ENCODE peak calls at places on chromosome 9, in four cellular contexts. B is GM20000, G is T-helper 9 cell, X is left ventricle myocardium inferior. I is an unnamed sample.

GRCh38 chr9:18703086-18703750 is 229.3 kb downstream of the ADAMTSL1 start:
- DNase-seq in G (no peak), X (no peak), B (no peak), I (no peak)

GRCh38 chr9:893843-894420 is 52.4 kb downstream of the DMRT1 start:
- DNase-seq in B (peak), X (no peak), G (peak), I (peak)

GRCh38 chr9:135275163-135275925 is 187.9 kb downstream of the OLFM1 start:
- DNase-seq in X (no peak), G (no peak), B (no peak), I (no peak)

GRCh38 chr9:132547436-132547835 is 35.0 kb upstream of the BARHL1 start:
- DNase-seq in X (no peak), G (no peak), B (no peak), I (no peak)

GRCh38 chr9:82037126-82037525 is 48.6 kb downstream of the SPATA31D1 start:
- DNase-seq in B (no peak), G (no peak), X (no peak), I (no peak)

GRCh38 chr9:88533951-88534455 is 975 bp upstream of the NXNL2 start:
- DNase-seq in B (no peak), G (no peak), X (peak), I (no peak)

GRCh38 chr9:10562581-10563343 is 50.0 kb downstream of the PTPRD start:
- DNase-seq in X (no peak), G (no peak), B (no peak), I (no peak)

GRCh38 chr9:95938724-95939123 is 63.2 kb downstream of the ERCC6L2 start:
- DNase-seq in B (no peak), X (no peak), G (no peak), I (no peak)

GRCh38 chr9:89588271-89588879 is 16.4 kb upstream of the GADD45G start:
- DNase-seq in G (no peak), X (no peak), B (no peak), I (no peak)

GRCh38 chr9:129311638-129312037 is 133.6 kb upstream of the IER5L start:
- DNase-seq in G (no peak), X (no peak), B (no peak), I (no peak)

GRCh38 chr9:14752271-14752670 is 29.7 kb upstream of the CER1 start:
- DNase-seq in G (no peak), B (no peak), X (no peak), I (no peak)

GRCh38 chr9:2623046-2623865 is 1.7 kb downstream of the VLDLR start:
- DNase-seq in G (no peak), B (no peak), X (peak), I (no peak)

GRCh38 chr9:4904322-4905134 is 80.5 kb upstream of the JAK2 start:
- DNase-seq in B (no peak), G (no peak), X (no peak), I (no peak)

GRCh38 chr9:35675732-35676392 is 2.1 kb downstream of the CA9 start:
- DNase-seq in B (peak), G (peak), X (no peak), I (no peak)

GRCh38 chr9:120545691-120546565 is 34.0 kb downstream of the CDK5RAP2 start:
- DNase-seq in B (no peak), X (no peak), G (no peak), I (no peak)

GRCh38 chr9:75185585-75186170 is 97.4 kb downstream of the OSTF1 start:
- DNase-seq in B (peak), G (peak), X (no peak), I (no peak)

GRCh38 chr9:134625361-134626140 is 16.1 kb upstream of the COL5A1 start:
- DNase-seq in B (no peak), G (no peak), X (no peak), I (no peak)

GRCh38 chr9:708182-708555 is 133.3 kb upstream of the DMRT1 start:
- DNase-seq in G (no peak), B (no peak), X (no peak), I (no peak)

GRCh38 chr9:86175223-86175622 is 75.9 kb upstream of the GOLM1 start:
- DNase-seq in G (no peak), B (no peak), X (no peak), I (no peak)

GRCh38 chr9:89483592-89484474 is 14.1 kb downstream of the SEMA4D start:
- DNase-seq in X (no peak), G (peak), B (peak), I (peak)

GRCh38 chr9:136857606-136858412 is 5.7 kb downstream of the MAMDC4 start:
- DNase-seq in X (peak), G (no peak), B (no peak), I (no peak)

GRCh38 chr9:112863781-112864180 is 26.9 kb downstream of the SLC46A2 start:
- DNase-seq in X (no peak), B (no peak), G (no peak), I (no peak)

GRCh38 chr9:96009223-96009602 is 133.7 kb downstream of the ERCC6L2 start:
- DNase-seq in X (no peak), G (no peak), B (no peak), I (no peak)

GRCh38 chr9:136722969-136723356 is 10.6 kb downstream of the DIPK1B start:
- DNase-seq in B (no peak), X (no peak), G (no peak), I (no peak)

GRCh38 chr9:109721021-109721420 is 59.0 kb upstream of the PALM2AKAP2 start:
- DNase-seq in B (no peak), X (no peak), G (no peak), I (no peak)

GRCh38 chr9:121169094-121169601 is 32.5 kb downstream of the RAB14 start:
- DNase-seq in G (no peak), X (no peak), B (no peak), I (no peak)

GRCh38 chr9:35649431-35650340 is 1.0 kb downstream of the SIT1 start:
- DNase-seq in B (peak), X (no peak), G (peak), I (no peak)

GRCh38 chr9:83220737-83221136 is 157.8 kb upstream of the RASEF start:
- DNase-seq in X (no peak), G (no peak), B (peak), I (no peak)

GRCh38 chr9:72324974-72325373 is 40.0 kb downstream of the ZFAND5 start:
- DNase-seq in X (no peak), B (no peak), G (no peak), I (no peak)

GRCh38 chr9:40911647-40912046 is 216.8 kb downstream of the FOXD4L6 start:
- DNase-seq in G (no peak), B (no peak), X (no peak), I (no peak)

GRCh38 chr9:91884746-91885687 is 65.0 kb downstream of the ROR2 start:
- DNase-seq in X (no peak), G (no peak), B (no peak), I (no peak)

GRCh38 chr9:112000743-112001142 is 104.1 kb downstream of the UGCG start:
- DNase-seq in G (no peak), X (no peak), B (no peak), I (no peak)